ENCODE peak calls at places on chromosomes 2 and 18, in five cellular contexts. R, E, S, L and K are unnamed samples.

GRCh38 chr2:241677392-241677791 is 9.2 kb downstream of the DTYMK start:
- DNase-seq in R (no peak), E (no peak), S (no peak), L (no peak), K (no peak)

GRCh38 chr18:49609416-49610284 is 47.8 kb downstream of the LIPG start:
- DNase-seq in R (no peak), E (peak; percentile 97), S (no peak), L (peak; percentile 66), K (no peak)

GRCh38 chr2:98460573-98461560 is 16.2 kb downstream of the INPP4A start:
- DNase-seq in R (no peak), E (no peak), S (no peak), L (no peak), K (no peak)

GRCh38 chr2:54880428-54880827 is 157.0 kb downstream of the EML6 start:
- DNase-seq in R (no peak), E (no peak), S (no peak), L (no peak), K (no peak)

GRCh38 chr18:79533146-79533545 is 137.4 kb downstream of the NFATC1 start:
- DNase-seq in R (no peak), E (no peak), S (no peak), L (no peak), K (no peak)

GRCh38 chr18:13836559-13836958 is 12.6 kb downstream of the MC5R start:
- DNase-seq in R (no peak), E (no peak), S (no peak), L (no peak), K (no peak)

GRCh38 chr2:134727385-134727784 is 8.6 kb upstream of the TMEM163 start:
- DNase-seq in R (no peak), E (peak; percentile 35), S (peak; percentile 40), L (peak; percentile 76), K (no peak)

GRCh38 chr2:205758051-205758450 is 75.8 kb downstream of the NRP2 start:
- DNase-seq in R (no peak), E (peak; percentile 64), S (peak; percentile 68), L (peak; percentile 81), K (no peak)

GRCh38 chr2:237685408-237685807 is 58.0 kb downstream of the LRRFIP1 start:
- DNase-seq in R (no peak), E (no peak), S (no peak), L (no peak), K (no peak)

GRCh38 chr2:83022631-83023210 is 1436.4 kb downstream of the SUCLG1 start:
- DNase-seq in R (no peak), E (no peak), S (no peak), L (no peak), K (no peak)

GRCh38 chr2:53740170-53740569 is 27.4 kb upstream of the CHAC2 start:
- DNase-seq in R (no peak), E (peak; percentile 46), S (no peak), L (peak; percentile 19), K (no peak)

GRCh38 chr2:132645943-132646804 is 23.8 kb downstream of the LYPD1 start:
- DNase-seq in R (no peak), E (no peak), S (peak; percentile 3), L (no peak), K (no peak)

GRCh38 chr2:17754773-17755425 is 961 bp downstream of the GEN1 start:
- DNase-seq in R (no peak), E (no peak), S (no peak), L (peak; percentile 10), K (no peak)

GRCh38 chr2:191404568-191404991 is 159.4 kb downstream of the MYO1B start:
- DNase-seq in R (peak; percentile 33), E (peak; percentile 91), S (no peak), L (peak; percentile 35), K (no peak)

GRCh38 chr2:178108176-178108575 is 4.1 kb upstream of the RBM45 start:
- DNase-seq in R (no peak), E (no peak), S (no peak), L (no peak), K (no peak)